ENCODE peak calls at places on chromosomes 11 and 22, in ten cellular contexts. U is astrocyte of the spinal cord, L is foreskin fibroblast, E is colonic mucosa, H is osteoblast, Q is PC-3, F is breast epithelium, N is AG10803, X is AG04450, M is astrocyte of the cerebellum. C is an unnamed sample.

GRCh38 chr22:39661842-39662676 is 91.5 kb downstream of the CACNA1I start:
- DNase-seq in U (no peak), L (no peak), E (peak), H (no peak), Q (no peak), F (no peak), N (no peak), X (no peak), M (no peak), C (no peak)

GRCh38 chr11:69167916-69168691 is 12.4 kb downstream of the SMIM38 start:
- DNase-seq in U (no peak), L (peak), E (no peak), H (no peak), Q (peak), F (no peak), N (peak), X (no peak), M (no peak), C (no peak)

GRCh38 chr22:29600846-29601245 is 2.6 kb upstream of the NF2 start:
- DNase-seq in U (no peak), L (no peak), E (no peak), H (no peak), Q (no peak), F (no peak), N (no peak), X (no peak), M (no peak), C (no peak)

GRCh38 chr11:76598426-76598839 is 72.1 kb downstream of the LRRC32 start:
- DNase-seq in U (peak), L (peak), E (no peak), H (peak), Q (peak), F (no peak), N (peak), X (no peak), M (peak), C (no peak)

GRCh38 chr11:44964526-44965209 is 14.0 kb upstream of the TP53I11 start:
- DNase-seq in U (no peak), L (no peak), E (no peak), H (peak), Q (no peak), F (no peak), N (no peak), X (no peak), M (no peak), C (no peak)

GRCh38 chr11:19597194-19597593 is 115.4 kb upstream of the NAV2 start:
- DNase-seq in U (peak), L (peak), E (no peak), H (peak), Q (peak), F (no peak), N (peak), X (no peak), M (no peak), C (no peak)

GRCh38 chr11:79150966-79151365 is 289.9 kb downstream of the TENM4 start:
- DNase-seq in U (peak), L (peak), E (no peak), H (no peak), Q (peak), F (no peak), N (no peak), X (peak), M (peak), C (no peak)

GRCh38 chr11:13339196-13340153 is 61.9 kb downstream of the BMAL1 start:
- DNase-seq in U (peak), L (peak), E (no peak), H (peak), Q (peak), F (no peak), N (peak), X (peak), M (peak), C (peak)

GRCh38 chr11:104164028-104164520 is at the start of gene PDGFD:
- DNase-seq in U (peak), L (peak), E (peak), H (peak), Q (peak), F (peak), N (peak), X (peak), M (peak), C (no peak)

GRCh38 chr11:131121934-131122333 is 205.7 kb upstream of the SNX19 start:
- DNase-seq in U (no peak), L (no peak), E (no peak), H (no peak), Q (no peak), F (no peak), N (no peak), X (no peak), M (no peak), C (no peak)

GRCh38 chr11:40168461-40168860 is 1291.0 kb downstream of the LRRC4C start:
- DNase-seq in U (no peak), L (no peak), E (no peak), H (no peak), Q (no peak), F (no peak), N (no peak), X (no peak), M (no peak), C (peak)

DNA sequence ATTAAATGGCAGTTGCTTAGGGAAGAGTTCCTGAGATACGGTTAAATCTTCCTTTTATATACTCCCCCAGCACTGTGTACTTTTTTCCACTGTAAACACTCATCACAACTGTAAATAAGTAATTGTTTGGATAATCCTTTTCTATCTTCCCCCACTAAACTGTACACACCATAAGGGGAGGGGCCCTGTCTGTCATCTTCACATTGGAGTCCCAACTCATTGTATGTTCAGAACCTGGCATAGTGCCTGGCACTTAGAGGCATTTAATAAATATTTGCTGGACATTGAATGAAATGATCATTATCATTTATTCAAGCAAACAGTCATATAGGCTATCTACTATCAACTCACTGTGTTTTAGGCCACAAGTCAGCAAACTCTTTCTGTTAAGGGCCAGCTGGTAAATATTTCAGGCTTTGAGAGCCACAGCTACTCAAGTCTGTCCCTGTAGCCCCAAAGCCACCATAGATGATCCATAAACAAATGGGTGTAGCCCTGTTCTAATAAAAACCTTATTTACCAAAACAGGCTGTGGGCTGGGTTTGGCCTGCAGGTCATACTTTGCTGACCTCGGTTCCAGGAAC is 70.0 kb downstream of the AMOTL1 start:
- DNase-seq in U (no peak), L (no peak), E (no peak), H (no peak), Q (peak), F (no peak), N (no peak), X (no peak), M (no peak), C (no peak)
- H3K4me3 ChIP-seq in U (no peak), L (no peak), E (no peak), H (no peak), Q (no peak), F (no peak), N (no peak), X (no peak), M (no peak), C (no peak)

GRCh38 chr11:85180528-85180927 is 446.6 kb downstream of the DLG2 start:
- DNase-seq in U (no peak), L (no peak), E (no peak), H (no peak), Q (peak), F (no peak), N (no peak), X (no peak), M (no peak), C (no peak)

GRCh38 chr11:85187992-85188391 is 439.2 kb downstream of the DLG2 start:
- DNase-seq in U (no peak), L (no peak), E (no peak), H (no peak), Q (peak), F (no peak), N (no peak), X (no peak), M (no peak), C (no peak)

GRCh38 chr11:85182437-85183109 is 444.6 kb downstream of the DLG2 start:
- DNase-seq in U (peak), L (no peak), E (no peak), H (no peak), Q (peak), F (no peak), N (peak), X (no peak), M (peak), C (peak)
- TF ChIP-seq CTCF in U (peak), L (peak), E (no peak), H (no peak), Q (peak), F (peak), N (peak), X (peak), M (peak), C (peak)

DNA sequence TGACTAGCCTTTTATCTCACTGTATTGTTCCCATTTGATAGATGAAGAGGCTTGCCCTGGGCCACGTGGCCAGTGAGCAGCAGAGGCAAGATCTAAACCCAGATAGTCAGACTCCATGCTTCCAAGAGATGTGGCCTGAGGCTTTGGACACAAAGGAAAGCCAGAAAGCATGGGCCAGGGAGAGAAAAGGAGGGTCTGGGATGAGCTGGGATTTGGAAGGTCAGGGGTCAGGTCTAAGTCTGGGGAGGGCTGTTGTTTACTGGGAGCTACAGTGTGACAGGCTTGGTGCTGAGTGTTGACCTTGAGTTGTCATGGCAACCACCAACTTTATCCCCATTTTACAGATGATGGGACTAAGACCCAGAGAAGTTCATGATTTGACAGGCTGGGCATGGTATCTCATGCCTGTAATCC is 2.1 kb downstream of the SLC35E4 start:
- DNase-seq in U (no peak), L (no peak), E (no peak), H (no peak), Q (no peak), F (no peak), N (no peak), X (no peak), M (no peak), C (no peak)
- H3K4me3 ChIP-seq in U (peak), L (peak), E (no peak), H (peak), Q (peak), F (peak), N (peak), X (peak), M (no peak), C (no peak)

GRCh38 chr11:33835143-33835878 is 56.6 kb downstream of the LMO2 start:
- DNase-seq in U (peak), L (peak), E (no peak), H (peak), Q (peak), F (no peak), N (peak), X (peak), M (peak), C (peak)
- TF ChIP-seq CTCF in U (peak), L (peak), E (no peak), H (peak), Q (peak), F (peak), N (peak), X (peak), M (no peak), C (peak)

GRCh38 chr11:132337819-132338416 is 967.5 kb downstream of the NTM start:
- DNase-seq in U (no peak), L (no peak), E (no peak), H (no peak), Q (no peak), F (no peak), N (no peak), X (no peak), M (no peak), C (no peak)

GRCh38 chr11:132334769-132335280 is 964.4 kb downstream of the NTM start:
- DNase-seq in U (no peak), L (peak), E (no peak), H (no peak), Q (no peak), F (no peak), N (no peak), X (no peak), M (no peak), C (no peak)

GRCh38 chr11:132336781-132337535 is 966.5 kb downstream of the NTM start:
- DNase-seq in U (no peak), L (no peak), E (no peak), H (no peak), Q (no peak), F (no peak), N (no peak), X (no peak), M (no peak), C (no peak)

GRCh38 chr11:132335311-132335710 is 964.9 kb downstream of the NTM start:
- DNase-seq in U (no peak), L (no peak), E (no peak), H (no peak), Q (no peak), F (no peak), N (no peak), X (no peak), M (no peak), C (no peak)

DNA sequence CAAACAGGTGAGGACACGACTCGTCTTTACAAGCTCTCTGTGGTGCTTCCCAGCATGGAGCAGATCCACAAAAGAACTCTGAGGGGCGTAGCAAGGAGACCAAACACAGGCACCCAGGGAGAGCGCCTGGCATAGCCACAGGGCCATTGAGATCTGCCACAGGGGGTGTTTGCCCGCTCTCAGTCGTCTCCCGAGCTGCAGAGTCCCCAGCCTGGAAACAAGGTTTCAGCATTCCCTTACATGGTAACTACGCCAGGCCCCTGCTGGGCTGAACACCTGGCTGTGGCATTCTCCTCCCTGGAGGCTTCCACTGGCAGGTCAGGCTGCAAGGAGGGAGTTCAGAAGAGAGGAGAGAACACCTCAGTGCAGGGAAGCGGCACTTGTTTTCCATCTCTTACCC is 962.1 kb downstream of the NTM start:
- DNase-seq in U (no peak), L (no peak), E (no peak), H (peak), Q (no peak), F (no peak), N (no peak), X (no peak), M (no peak), C (no peak)
- H3K4me3 ChIP-seq in U (no peak), L (no peak), E (no peak), H (no peak), Q (no peak), F (no peak), N (no peak), X (no peak), M (no peak), C (no peak)

DNA sequence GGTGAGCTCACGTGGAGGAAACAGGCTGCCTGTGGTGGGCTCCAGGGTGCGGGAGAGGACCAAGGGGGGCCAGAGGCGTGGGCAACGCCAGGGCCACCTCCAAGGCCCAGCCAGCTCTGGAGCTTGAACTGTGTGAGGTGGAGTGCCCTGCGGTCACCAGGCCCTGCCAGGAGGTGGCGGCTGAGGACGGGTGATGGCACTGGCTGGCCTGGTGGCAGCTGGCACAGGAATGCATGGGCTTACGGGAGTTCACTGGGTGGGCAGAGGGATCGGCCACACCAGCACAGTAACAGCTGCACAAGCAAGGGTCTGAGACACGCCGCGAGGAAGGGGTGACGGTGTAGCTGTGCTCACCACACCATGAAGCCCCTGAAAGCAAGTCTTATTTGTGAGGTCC is 15.8 kb downstream of the TOLLIP start:
- DNase-seq in U (no peak), L (peak), E (no peak), H (peak), Q (peak), F (peak), N (no peak), X (no peak), M (no peak), C (no peak)
- TF ChIP-seq CTCF in U (peak), L (no peak), E (peak), H (peak), Q (peak), F (no peak), N (peak), X (peak), M (peak), C (peak)

GRCh38 chr11:75311858-75312288 is 39.6 kb downstream of the ARRB1 start:
- DNase-seq in U (peak), L (peak), E (peak), H (peak), Q (no peak), F (no peak), N (peak), X (no peak), M (no peak), C (no peak)
- H3K4me3 ChIP-seq in U (no peak), L (no peak), E (peak), H (peak), Q (no peak), F (peak), N (peak), X (no peak), M (no peak), C (no peak)

GRCh38 chr11:66344550-66345315 is at the start of gene BRMS1:
- DNase-seq in U (peak), L (peak), E (peak), H (peak), Q (peak), F (peak), N (peak), X (peak), M (peak), C (peak)
- TF ChIP-seq CTCF in U (no peak), L (no peak), E (no peak), H (no peak), Q (no peak), F (no peak), N (peak), X (peak), M (peak), C (no peak)

DNA sequence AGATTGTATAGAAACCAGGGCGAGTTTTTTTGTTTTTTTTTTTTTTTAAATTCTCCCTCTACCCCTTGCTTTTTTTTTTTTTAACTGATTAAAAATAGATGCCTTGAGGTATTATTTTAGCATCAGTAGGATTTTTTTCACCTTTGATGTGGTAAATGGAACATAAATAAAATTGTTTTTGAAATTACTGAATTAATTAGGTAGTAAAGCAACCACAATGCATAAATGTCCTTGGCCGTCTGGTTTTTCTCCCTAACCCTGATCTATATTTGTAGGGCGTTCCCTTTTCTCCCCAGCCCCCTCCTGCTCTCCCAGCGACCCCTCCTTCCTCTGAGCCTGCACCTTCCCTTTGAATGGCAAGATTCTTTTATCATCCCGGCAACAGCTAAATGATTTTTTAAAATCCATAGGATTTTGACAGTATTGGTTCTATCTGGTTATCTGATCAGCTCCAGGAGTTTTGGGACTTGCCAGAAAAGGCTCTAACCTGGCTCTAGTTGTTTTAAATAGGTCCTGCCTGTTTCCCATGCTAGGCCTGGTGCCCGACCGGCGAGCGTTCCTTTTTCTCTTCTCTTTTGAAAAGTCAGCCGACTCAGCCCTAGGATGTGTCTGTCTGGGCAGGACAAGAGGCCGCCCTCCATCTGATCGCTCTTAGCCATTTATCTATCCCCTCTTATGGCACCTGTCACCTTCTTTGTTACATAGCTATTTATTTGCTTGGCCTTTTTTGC is 108.0 kb downstream of the ZBTB16 start:
- DNase-seq in U (no peak), L (no peak), E (no peak), H (no peak), Q (no peak), F (no peak), N (no peak), X (no peak), M (no peak), C (no peak)
- H3K4me3 ChIP-seq in U (no peak), L (no peak), E (no peak), H (no peak), Q (no peak), F (peak), N (no peak), X (no peak), M (no peak), C (no peak)

C was measured in epithelial cell of proximal tubule.